ENCODE peak calls at places on chromosomes 6 and 20, in six cellular contexts. One of them, this sample, is unnamed.

GRCh38 chr6:129368970-129369369 is 341.0 kb downstream of the ARHGAP18 start:
- DNase-seq in foreskin fibroblast: no peak
- DNase-seq in cardiac muscle cell: peak
- DNase-seq in fibroblast of pulmonary artery: peak
- DNase-seq in HCT116: no peak
- DNase-seq in A549: no peak
- DNase-seq in this sample: no peak

GRCh38 chr20:41769650-41770049 is 151.5 kb upstream of the CHD6 start:
- DNase-seq in HCT116: no peak
- DNase-seq in fibroblast of pulmonary artery: no peak
- DNase-seq in cardiac muscle cell: no peak
- DNase-seq in A549: no peak
- DNase-seq in foreskin fibroblast: no peak
- DNase-seq in this sample: no peak

GRCh38 chr20:58523916-58524315 is 8.7 kb upstream of the APCDD1L start:
- DNase-seq in HCT116: no peak
- DNase-seq in A549: no peak
- DNase-seq in cardiac muscle cell: peak
- DNase-seq in foreskin fibroblast: peak
- DNase-seq in fibroblast of pulmonary artery: peak
- DNase-seq in this sample: no peak

GRCh38 chr6:128069180-128069579 is 168.3 kb upstream of the THEMIS start:
- DNase-seq in cardiac muscle cell: peak
- DNase-seq in A549: no peak
- DNase-seq in fibroblast of pulmonary artery: peak
- DNase-seq in foreskin fibroblast: peak
- DNase-seq in HCT116: no peak
- DNase-seq in this sample: peak

GRCh38 chr6:131976545-131977061 is 25.4 kb upstream of the CCN2 start:
- DNase-seq in foreskin fibroblast: no peak
- DNase-seq in A549: no peak
- DNase-seq in HCT116: no peak
- DNase-seq in cardiac muscle cell: peak
- DNase-seq in fibroblast of pulmonary artery: peak
- DNase-seq in this sample: no peak

GRCh38 chr6:7104752-7105151 is 3.0 kb upstream of the RREB1 start:
- DNase-seq in fibroblast of pulmonary artery: no peak
- DNase-seq in cardiac muscle cell: no peak
- DNase-seq in A549: no peak
- DNase-seq in HCT116: no peak
- DNase-seq in foreskin fibroblast: no peak
- DNase-seq in this sample: no peak

GRCh38 chr20:31572701-31573554 is 32.2 kb upstream of the ID1 start:
- DNase-seq in HCT116: peak
- DNase-seq in foreskin fibroblast: peak
- DNase-seq in A549: peak
- DNase-seq in fibroblast of pulmonary artery: peak
- DNase-seq in cardiac muscle cell: peak
- DNase-seq in this sample: peak

GRCh38 chr6:1290805-1291204 is 21.1 kb upstream of the FOXQ1 start:
- DNase-seq in fibroblast of pulmonary artery: no peak
- DNase-seq in cardiac muscle cell: no peak
- DNase-seq in A549: no peak
- DNase-seq in HCT116: no peak
- DNase-seq in foreskin fibroblast: no peak
- DNase-seq in this sample: no peak

GRCh38 chr6:17015551-17016381 is 86.1 kb upstream of the STMND1 start:
- DNase-seq in fibroblast of pulmonary artery: peak
- DNase-seq in A549: no peak
- DNase-seq in foreskin fibroblast: no peak
- DNase-seq in HCT116: no peak
- DNase-seq in cardiac muscle cell: peak
- DNase-seq in this sample: no peak

GRCh38 chr6:127630800-127631199 is 53.8 kb downstream of the C6orf58 start:
- DNase-seq in A549: no peak
- DNase-seq in fibroblast of pulmonary artery: no peak
- DNase-seq in HCT116: no peak
- DNase-seq in cardiac muscle cell: no peak
- DNase-seq in foreskin fibroblast: no peak
- DNase-seq in this sample: no peak

GRCh38 chr20:57395111-57395959 is 4.1 kb downstream of the RBM38 start:
- DNase-seq in HCT116: no peak
- DNase-seq in cardiac muscle cell: peak
- DNase-seq in A549: no peak
- DNase-seq in foreskin fibroblast: peak
- DNase-seq in fibroblast of pulmonary artery: peak
- DNase-seq in this sample: no peak

GRCh38 chr6:84033523-84034451 is at the start of gene MRAP2:
- DNase-seq in foreskin fibroblast: no peak
- DNase-seq in HCT116: no peak
- DNase-seq in A549: peak
- DNase-seq in fibroblast of pulmonary artery: peak
- DNase-seq in cardiac muscle cell: peak
- DNase-seq in this sample: no peak

GRCh38 chr6:15596241-15596896 is 66.5 kb downstream of the DTNBP1 start:
- DNase-seq in HCT116: no peak
- DNase-seq in fibroblast of pulmonary artery: peak
- DNase-seq in cardiac muscle cell: peak
- DNase-seq in foreskin fibroblast: no peak
- DNase-seq in A549: no peak
- DNase-seq in this sample: no peak
- TF ChIP-seq CTCF in HCT116: no peak
- TF ChIP-seq CTCF in fibroblast of pulmonary artery: peak
- TF ChIP-seq CTCF in cardiac muscle cell: no peak
- TF ChIP-seq CTCF in foreskin fibroblast: no peak
- TF ChIP-seq CTCF in A549: no peak
- TF ChIP-seq CTCF in this sample: no peak

GRCh38 chr6:21193790-21194189 is 399.8 kb upstream of the SOX4 start:
- DNase-seq in HCT116: no peak
- DNase-seq in A549: no peak
- DNase-seq in cardiac muscle cell: no peak
- DNase-seq in fibroblast of pulmonary artery: no peak
- DNase-seq in foreskin fibroblast: no peak
- DNase-seq in this sample: no peak
- H3K4me3 ChIP-seq in HCT116: no peak
- H3K4me3 ChIP-seq in A549: no peak
- H3K4me3 ChIP-seq in cardiac muscle cell: no peak
- H3K4me3 ChIP-seq in fibroblast of pulmonary artery: no peak
- H3K4me3 ChIP-seq in foreskin fibroblast: no peak
- H3K4me3 ChIP-seq in this sample: no peak

DNA sequence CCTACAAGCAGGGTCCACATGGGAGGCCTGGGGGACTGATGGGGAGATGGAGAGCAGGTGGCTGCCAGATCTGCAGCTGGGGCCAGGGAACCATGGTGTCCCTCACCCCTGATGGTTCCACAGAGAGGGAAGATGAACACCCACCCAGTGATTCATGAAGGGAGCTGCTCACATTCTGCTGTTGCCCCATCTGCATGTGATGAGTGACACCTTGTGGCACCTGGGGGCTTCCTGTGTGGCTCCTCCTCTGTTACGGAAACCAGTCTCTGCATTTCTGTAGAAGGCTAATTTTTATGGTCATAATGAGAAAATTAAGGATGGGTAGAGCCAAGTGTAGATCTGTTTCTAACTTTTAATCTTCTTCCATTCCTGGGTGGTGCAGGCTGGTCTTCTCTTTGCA is 217.1 kb downstream of the SMOC2 start:
- DNase-seq in A549: no peak
- DNase-seq in cardiac muscle cell: no peak
- DNase-seq in fibroblast of pulmonary artery: no peak
- DNase-seq in foreskin fibroblast: no peak
- DNase-seq in HCT116: no peak
- DNase-seq in this sample: no peak
- TF ChIP-seq CTCF in A549: no peak
- TF ChIP-seq CTCF in cardiac muscle cell: no peak
- TF ChIP-seq CTCF in fibroblast of pulmonary artery: no peak
- TF ChIP-seq CTCF in foreskin fibroblast: no peak
- TF ChIP-seq CTCF in HCT116: peak
- TF ChIP-seq CTCF in this sample: no peak

GRCh38 chr6:41538556-41539182 is 7.5 kb upstream of the FOXP4 start:
- DNase-seq in fibroblast of pulmonary artery: peak
- DNase-seq in A549: no peak
- DNase-seq in cardiac muscle cell: peak
- DNase-seq in foreskin fibroblast: peak
- DNase-seq in HCT116: no peak
- DNase-seq in this sample: no peak
- H3K4me3 ChIP-seq in fibroblast of pulmonary artery: no peak
- H3K4me3 ChIP-seq in A549: no peak
- H3K4me3 ChIP-seq in cardiac muscle cell: no peak
- H3K4me3 ChIP-seq in foreskin fibroblast: no peak
- H3K4me3 ChIP-seq in HCT116: no peak
- H3K4me3 ChIP-seq in this sample: no peak

DNA sequence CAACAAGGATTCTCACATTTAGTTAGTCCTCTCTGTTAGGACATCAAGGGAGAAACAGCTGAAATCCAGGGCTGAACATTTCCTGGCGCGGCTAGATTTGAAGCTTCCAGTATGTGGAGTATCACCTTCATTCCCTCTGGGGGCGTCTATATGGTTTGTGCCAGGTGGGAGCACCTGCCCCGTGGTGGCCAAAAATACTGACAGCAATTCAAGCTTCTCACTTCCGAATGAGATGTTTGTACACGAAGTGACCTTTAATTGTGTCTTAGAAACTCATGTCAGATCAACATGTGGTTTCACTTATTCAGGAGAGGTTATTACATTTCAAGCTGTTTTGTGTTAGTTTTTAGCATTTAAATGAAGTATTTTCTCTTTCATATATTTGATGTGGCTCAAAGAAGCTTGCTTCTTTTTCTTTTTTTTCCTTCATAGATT is 67.3 kb upstream of the ZNF217 start:
- DNase-seq in A549: no peak
- DNase-seq in foreskin fibroblast: no peak
- DNase-seq in fibroblast of pulmonary artery: no peak
- DNase-seq in HCT116: no peak
- DNase-seq in cardiac muscle cell: no peak
- DNase-seq in this sample: no peak
- TF ChIP-seq CTCF in A549: no peak
- TF ChIP-seq CTCF in foreskin fibroblast: no peak
- TF ChIP-seq CTCF in fibroblast of pulmonary artery: no peak
- TF ChIP-seq CTCF in HCT116: no peak
- TF ChIP-seq CTCF in cardiac muscle cell: no peak
- TF ChIP-seq CTCF in this sample: no peak

DNA sequence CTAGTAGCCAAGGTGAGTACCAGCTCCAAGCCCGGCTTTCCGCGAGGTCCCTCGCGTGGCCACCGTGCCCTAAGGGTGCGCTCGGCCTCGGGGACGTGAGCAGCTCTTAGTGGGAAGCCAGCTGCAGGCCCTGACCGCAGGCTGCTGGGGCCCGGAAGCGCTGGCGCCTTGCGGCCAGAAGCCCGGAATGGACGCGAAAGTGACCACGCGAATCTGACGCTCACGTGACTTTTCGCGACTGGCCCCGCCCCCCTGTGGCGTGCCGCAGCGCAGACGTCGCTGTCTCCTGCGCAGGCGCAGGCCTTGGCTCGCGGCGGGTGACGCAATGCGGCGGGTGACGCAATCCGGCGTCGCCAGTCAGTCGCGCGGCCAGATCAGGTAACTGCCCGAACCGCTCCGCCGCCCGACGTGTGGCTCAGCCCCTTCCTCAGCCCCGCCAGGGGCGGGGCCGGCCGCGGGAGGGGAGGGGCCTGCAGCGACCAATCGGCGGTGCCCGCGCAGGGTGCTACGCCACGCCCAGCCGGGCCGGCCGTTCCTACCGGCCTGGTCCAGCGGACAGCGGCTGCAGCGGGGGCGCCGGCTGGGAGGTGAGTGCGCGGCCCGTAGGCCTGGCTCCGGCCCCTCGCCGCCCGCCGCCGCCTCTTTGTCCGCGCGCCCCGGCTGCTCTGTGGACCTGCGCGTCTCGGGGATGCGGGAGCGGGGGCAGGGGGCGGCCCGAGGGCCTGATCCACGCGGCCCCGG is at the start of gene GZF1:
- DNase-seq in HCT116: peak
- DNase-seq in fibroblast of pulmonary artery: peak
- DNase-seq in cardiac muscle cell: peak
- DNase-seq in A549: peak
- DNase-seq in foreskin fibroblast: peak
- DNase-seq in this sample: peak
- H3K4me3 ChIP-seq in HCT116: peak
- H3K4me3 ChIP-seq in fibroblast of pulmonary artery: peak
- H3K4me3 ChIP-seq in cardiac muscle cell: peak
- H3K4me3 ChIP-seq in A549: peak
- H3K4me3 ChIP-seq in foreskin fibroblast: peak
- H3K4me3 ChIP-seq in this sample: peak

This sample was measured in AG04449.